ENCODE peak calls at places on chromosomes 13 and 19, in eight cellular contexts. T, M, E, N, R, H, X and L are unnamed samples.

GRCh38 chr19:17420267-17420924 is 549 bp downstream of the MVB12A start:
- DNase-seq in M (peak), T (peak), H (peak), N (no peak), X (peak), R (no peak), E (peak), L (no peak)

GRCh38 chr19:4352701-4353121 is 9.3 kb downstream of the MPND start:
- DNase-seq in N (peak), E (peak), M (peak), R (no peak), X (peak), H (no peak), T (peak), L (no peak)

GRCh38 chr13:24187185-24187584 is 26.7 kb downstream of the SPATA13 start:
- DNase-seq in M (no peak), E (no peak), X (peak), R (no peak), T (no peak), N (peak), H (no peak), L (no peak)

GRCh38 chr19:12513531-12514061 is 29.0 kb upstream of the ZNF709 start:
- DNase-seq in X (no peak), M (no peak), R (no peak), H (no peak), N (no peak), E (peak), T (no peak), L (no peak)

GRCh38 chr19:49879243-49879960 is 1.9 kb downstream of the TBC1D17 start:
- DNase-seq in E (peak), N (no peak), X (peak), H (no peak), T (no peak), M (no peak), R (no peak), L (no peak)

GRCh38 chr19:2782936-2783780 is at the start of gene SGTA:
- DNase-seq in M (peak), H (peak), E (peak), T (peak), R (peak), N (peak), X (peak), L (peak)

GRCh38 chr13:109180905-109181425 is 551.6 kb downstream of the MYO16 start:
- DNase-seq in H (no peak), X (peak), N (peak), R (peak), M (no peak), T (no peak), E (no peak), L (peak)

GRCh38 chr19:23823952-23824389 is 65.3 kb upstream of the ZNF681 start:
- DNase-seq in E (no peak), H (peak), T (peak), X (peak), R (no peak), N (no peak), M (no peak), L (no peak)

GRCh38 chr19:40400521-40400920 is 10.5 kb upstream of the HIPK4 start:
- DNase-seq in N (no peak), X (no peak), H (no peak), M (no peak), T (no peak), R (no peak), E (no peak), L (no peak)

GRCh38 chr19:45349126-45349415 is 8.5 kb downstream of the KLC3 start:
- DNase-seq in E (no peak), T (no peak), N (no peak), R (no peak), X (no peak), H (no peak), M (no peak), L (no peak)